ENCODE peak calls at places on chromosomes 13 and 19, in nine cellular contexts. D is body of pancreas, S is psoas muscle, C is HTR-8/SVneo, A is NCI-H774, M is breast epithelium, Q is T-cell, U is omental fat pad, V is NCI-H524. H is an unnamed sample.

GRCh38 chr13:31328549-31329229 is 128.9 kb downstream of the B3GLCT start:
- DNase-seq in D (no peak), S (no peak), C (no peak), A (no peak), M (no peak), Q (no peak), U (no peak), V (no peak), H (no peak)

GRCh38 chr13:112619730-112620639 is 32.0 kb upstream of the TUBGCP3 start:
- DNase-seq in D (no peak), S (no peak), C (no peak), A (peak), M (no peak), Q (no peak), U (no peak), V (peak), H (no peak)

GRCh38 chr19:40703029-40703755 is 12.7 kb upstream of the NUMBL start:
- DNase-seq in D (no peak), S (no peak), C (no peak), A (no peak), M (no peak), Q (no peak), U (no peak), V (no peak), H (no peak)

GRCh38 chr13:28655566-28655965 is 3.4 kb upstream of the POMP start:
- DNase-seq in D (no peak), S (no peak), C (no peak), A (no peak), M (no peak), Q (no peak), U (no peak), V (no peak), H (no peak)

GRCh38 chr19:4430760-4431159 is 26.8 kb downstream of the UBXN6 start:
- DNase-seq in D (no peak), S (no peak), C (no peak), A (no peak), M (no peak), Q (no peak), U (no peak), V (no peak), H (no peak)

GRCh38 chr13:25727250-25727649 is 324.6 kb downstream of the SHISA2 start:
- DNase-seq in D (peak), S (no peak), C (no peak), A (peak), M (peak), Q (no peak), U (no peak), V (no peak), H (no peak)

GRCh38 chr13:77002590-77003190 is 10.8 kb downstream of the CLN5 start:
- DNase-seq in D (no peak), S (no peak), C (no peak), A (no peak), M (no peak), Q (no peak), U (no peak), V (peak), H (no peak)

GRCh38 chr13:41458939-41459753 is 1.8 kb downstream of the RGCC start:
- DNase-seq in D (peak), S (no peak), C (peak), A (no peak), M (peak), Q (peak), U (no peak), V (peak), H (no peak)

GRCh38 chr19:44819246-44819832 is 10.4 kb downstream of the BCAM start:
- DNase-seq in D (no peak), S (no peak), C (no peak), A (no peak), M (no peak), Q (no peak), U (no peak), V (no peak), H (no peak)